ENCODE peak calls at places on chromosomes 7 and 10, in six cellular contexts. A is anterior cingulate cortex; T is SW 1271; F is HTR-8/SVneo; K is fibroblast of the aortic adventitia; M is activated CD4-positive, alpha-beta T cell treated with anti-CD3 and anti-CD28 coated beads, Interleukin-2, amount 50 U/mL, for 1 hour. B is an unnamed sample.
A peak's percentile ranks its signal among the peaks of the same experiment; 100 is the strongest.

GRCh38 chr10:109933984-109934565 is 10.8 kb upstream of the XPNPEP1 start:
- DNase-seq in A (no peak), T (no peak), F (no peak), K (no peak), M (peak; percentile 34), B (no peak)

GRCh38 chr7:142782922-142783900 is 12.4 kb downstream of the PRSS2 start:
- DNase-seq in A (peak; percentile 82), T (peak; percentile 75), F (peak; percentile 62), K (peak; percentile 94), M (peak; percentile 74), B (peak; percentile 94)

GRCh38 chr7:159154243-159154642 is 9.6 kb upstream of the VIPR2 start:
- DNase-seq in A (no peak), T (no peak), F (no peak), K (no peak), M (no peak), B (no peak)

GRCh38 chr10:11146402-11147171 is 128.9 kb downstream of the CELF2 start:
- DNase-seq in A (no peak), T (no peak), F (no peak), K (peak; percentile 47), M (no peak), B (no peak)

GRCh38 chr10:101124933-101125332 is 6.2 kb upstream of the TLX1 start:
- DNase-seq in A (no peak), T (no peak), F (no peak), K (no peak), M (no peak), B (peak; percentile 26)

GRCh38 chr10:72096115-72097000 is 8.0 kb upstream of the SPOCK2 start:
- DNase-seq in A (no peak), T (no peak), F (peak; percentile 44), K (peak; percentile 57), M (no peak), B (no peak)

GRCh38 chr7:75985518-75986146 is 8.8 kb downstream of the TMEM120A start:
- DNase-seq in A (no peak), T (no peak), F (no peak), K (no peak), M (no peak), B (no peak)

GRCh38 chr7:158569858-158570239 is 17.8 kb downstream of the PTPRN2 start:
- DNase-seq in A (no peak), T (no peak), F (no peak), K (no peak), M (no peak), B (no peak)

GRCh38 chr7:2820508-2820934 is 23.6 kb downstream of the GNA12 start:
- DNase-seq in A (no peak), T (peak; percentile 96), F (peak; percentile 90), K (peak; percentile 98), M (no peak), B (peak; percentile 86)

GRCh38 chr7:4681922-4682620 is at the start of gene FOXK1:
- DNase-seq in A (peak; percentile 70), T (no peak), F (peak; percentile 87), K (peak; percentile 61), M (peak; percentile 79), B (peak; percentile 92)

GRCh38 chr7:79911420-79911819 is 223.2 kb upstream of the GNAI1 start:
- DNase-seq in A (no peak), T (no peak), F (no peak), K (no peak), M (no peak), B (no peak)

GRCh38 chr10:118775478-118775877 is 20.7 kb upstream of the CACUL1 start:
- DNase-seq in A (no peak), T (no peak), F (no peak), K (no peak), M (no peak), B (no peak)

GRCh38 chr7:52540041-52540440 is 495.4 kb upstream of the POM121L12 start:
- DNase-seq in A (no peak), T (no peak), F (no peak), K (no peak), M (no peak), B (no peak)

GRCh38 chr10:95815701-95816100 is 59.7 kb downstream of the ENTPD1 start:
- DNase-seq in A (no peak), T (no peak), F (no peak), K (no peak), M (no peak), B (no peak)

GRCh38 chr7:29485376-29486190 is 78.1 kb upstream of the PRR15 start:
- DNase-seq in A (peak; percentile 79), T (no peak), F (no peak), K (no peak), M (no peak), B (no peak)

GRCh38 chr10:114607358-114607998 is 50.6 kb downstream of the ABLIM1 start:
- DNase-seq in A (no peak), T (no peak), F (no peak), K (peak; percentile 40), M (no peak), B (no peak)

GRCh38 chr7:157302314-157302711 is 34.5 kb upstream of the DNAJB6 start:
- DNase-seq in A (peak; percentile 23), T (peak; percentile 67), F (peak; percentile 31), K (no peak), M (peak; percentile 83), B (peak; percentile 91)

GRCh38 chr10:3424102-3424803 is 251.7 kb upstream of the PITRM1 start:
- DNase-seq in A (no peak), T (no peak), F (peak; percentile 76), K (no peak), M (no peak), B (peak; percentile 62)

GRCh38 chr10:63438506-63439498 is 27.0 kb downstream of the JMJD1C start:
- DNase-seq in A (no peak), T (no peak), F (no peak), K (peak; percentile 36), M (no peak), B (no peak)

GRCh38 chr10:102118867-102119266 is 1.3 kb downstream of the LDB1 start:
- DNase-seq in A (peak; percentile 17), T (no peak), F (no peak), K (peak; percentile 33), M (no peak), B (peak; percentile 64)

GRCh38 chr10:79260803-79261740 is 86.2 kb upstream of the PPIF start:
- DNase-seq in A (peak; percentile 65), T (no peak), F (no peak), K (peak; percentile 47), M (no peak), B (no peak)

GRCh38 chr10:84499846-84500245 is 171.5 kb downstream of the CCSER2 start:
- DNase-seq in A (no peak), T (no peak), F (no peak), K (no peak), M (no peak), B (no peak)

GRCh38 chr7:90629306-90629918 is 33.3 kb downstream of the CDK14 start:
- DNase-seq in A (no peak), T (no peak), F (peak; percentile 37), K (peak; percentile 73), M (no peak), B (no peak)

GRCh38 chr7:29190349-29191045 is 4.1 kb upstream of the CHN2 start:
- DNase-seq in A (no peak), T (no peak), F (no peak), K (no peak), M (no peak), B (no peak)

GRCh38 chr10:28797904-28798371 is 120.6 kb downstream of the BAMBI start:
- DNase-seq in A (no peak), T (no peak), F (no peak), K (peak; percentile 58), M (no peak), B (no peak)

GRCh38 chr7:136883046-136883445 is 14.6 kb downstream of the CHRM2 start:
- DNase-seq in A (no peak), T (no peak), F (no peak), K (no peak), M (no peak), B (no peak)